ENCODE peak calls at places on chromosomes 3 and 15, in four cellular contexts. One of them, this sample, is unnamed.
A peak's percentile ranks its signal among the peaks of the same experiment; 100 is the strongest.

GRCh38 chr3:59839810-59840515 is 790.1 kb upstream of the CFAP20DC start:
- DNase-seq in neural progenitor cell: no peak
- DNase-seq in brain microvascular endothelial cell: no peak
- DNase-seq in astrocyte: no peak
- DNase-seq in this sample: no peak

GRCh38 chr3:134938024-134938525 is 143.0 kb downstream of the EPHB1 start:
- DNase-seq in brain microvascular endothelial cell: no peak
- DNase-seq in neural progenitor cell: no peak
- DNase-seq in astrocyte: no peak
- DNase-seq in this sample: no peak

GRCh38 chr3:70811880-70812279 is 499.4 kb upstream of the MDFIC2 start:
- DNase-seq in brain microvascular endothelial cell: peak; percentile 87
- DNase-seq in astrocyte: peak; percentile 80
- DNase-seq in neural progenitor cell: no peak
- DNase-seq in this sample: no peak

GRCh38 chr3:175338775-175339535 is 479.8 kb downstream of the NAALADL2 start:
- DNase-seq in astrocyte: peak; percentile 90
- DNase-seq in neural progenitor cell: peak; percentile 7
- DNase-seq in brain microvascular endothelial cell: peak; percentile 63
- DNase-seq in this sample: peak; percentile 46

GRCh38 chr3:172904817-172905479 is 154.4 kb downstream of the ECT2 start:
- DNase-seq in neural progenitor cell: no peak
- DNase-seq in brain microvascular endothelial cell: no peak
- DNase-seq in astrocyte: peak; percentile 74
- DNase-seq in this sample: no peak

GRCh38 chr15:98838387-98839259 is 169.0 kb downstream of the PGPEP1L start:
- DNase-seq in astrocyte: no peak
- DNase-seq in brain microvascular endothelial cell: no peak
- DNase-seq in neural progenitor cell: no peak
- DNase-seq in this sample: no peak

GRCh38 chr3:158160958-158161357 is 51.1 kb downstream of the RSRC1 start:
- DNase-seq in astrocyte: peak; percentile 70
- DNase-seq in neural progenitor cell: no peak
- DNase-seq in brain microvascular endothelial cell: peak; percentile 49
- DNase-seq in this sample: peak; percentile 53

GRCh38 chr15:41772720-41773331 is 1.5 kb upstream of the MAPKBP1 start:
- DNase-seq in astrocyte: peak; percentile 49
- DNase-seq in neural progenitor cell: peak; percentile 77
- DNase-seq in brain microvascular endothelial cell: peak; percentile 59
- DNase-seq in this sample: peak; percentile 75

GRCh38 chr3:187946031-187946691 is 200.9 kb upstream of the BCL6 start:
- DNase-seq in neural progenitor cell: no peak
- DNase-seq in brain microvascular endothelial cell: peak; percentile 40
- DNase-seq in astrocyte: peak; percentile 52
- DNase-seq in this sample: no peak

GRCh38 chr15:83775738-83776137 is 121.8 kb downstream of the ADAMTSL3 start:
- DNase-seq in astrocyte: no peak
- DNase-seq in neural progenitor cell: no peak
- DNase-seq in brain microvascular endothelial cell: no peak
- DNase-seq in this sample: no peak

GRCh38 chr15:95196176-95196915 is 965.0 kb downstream of the MCTP2 start:
- DNase-seq in neural progenitor cell: no peak
- DNase-seq in brain microvascular endothelial cell: no peak
- DNase-seq in astrocyte: peak; percentile 26
- DNase-seq in this sample: no peak

GRCh38 chr15:99928429-99928981 is 195.3 kb upstream of the LYSMD4 start:
- DNase-seq in neural progenitor cell: peak; percentile 81
- DNase-seq in astrocyte: peak; percentile 55
- DNase-seq in brain microvascular endothelial cell: peak; percentile 51
- DNase-seq in this sample: peak; percentile 65

GRCh38 chr3:278300-279064 is 81.9 kb downstream of the CHL1 start:
- DNase-seq in brain microvascular endothelial cell: no peak
- DNase-seq in neural progenitor cell: no peak
- DNase-seq in astrocyte: no peak
- DNase-seq in this sample: no peak

GRCh38 chr15:32959077-32959476 is 235.4 kb downstream of the FMN1 start:
- DNase-seq in brain microvascular endothelial cell: peak; percentile 20
- DNase-seq in astrocyte: peak; percentile 93
- DNase-seq in neural progenitor cell: no peak
- DNase-seq in this sample: no peak

GRCh38 chr15:64653757-64654156 is 121.6 kb downstream of the RBPMS2 start:
- DNase-seq in astrocyte: no peak
- DNase-seq in neural progenitor cell: no peak
- DNase-seq in brain microvascular endothelial cell: no peak
- DNase-seq in this sample: no peak

GRCh38 chr3:39065197-39065596 is 13.4 kb downstream of the WDR48 start:
- DNase-seq in astrocyte: peak; percentile 46
- DNase-seq in brain microvascular endothelial cell: peak; percentile 62
- DNase-seq in neural progenitor cell: peak; percentile 69
- DNase-seq in this sample: peak; percentile 1

GRCh38 chr15:82132116-82132515 is 86.3 kb upstream of the MEX3B start:
- DNase-seq in neural progenitor cell: no peak
- DNase-seq in brain microvascular endothelial cell: no peak
- DNase-seq in astrocyte: peak; percentile 47
- DNase-seq in this sample: no peak

GRCh38 chr3:48347500-48347899 is 14.0 kb upstream of the SPINK8 start:
- DNase-seq in astrocyte: no peak
- DNase-seq in brain microvascular endothelial cell: no peak
- DNase-seq in neural progenitor cell: no peak
- DNase-seq in this sample: no peak

GRCh38 chr3:64405211-64405818 is 180.0 kb upstream of the PRICKLE2 start:
- DNase-seq in brain microvascular endothelial cell: no peak
- DNase-seq in astrocyte: no peak
- DNase-seq in neural progenitor cell: no peak
- DNase-seq in this sample: no peak

GRCh38 chr3:119783883-119784282 is 2.0 kb downstream of the NR1I2 start:
- DNase-seq in neural progenitor cell: no peak
- DNase-seq in brain microvascular endothelial cell: no peak
- DNase-seq in astrocyte: no peak
- DNase-seq in this sample: no peak

GRCh38 chr3:14598143-14598569 is 53.4 kb upstream of the CCDC174 start:
- DNase-seq in neural progenitor cell: peak; percentile 83
- DNase-seq in astrocyte: peak; percentile 28
- DNase-seq in brain microvascular endothelial cell: peak; percentile 25
- DNase-seq in this sample: peak; percentile 30

GRCh38 chr3:38370861-38371260 is 24.3 kb downstream of the XYLB start:
- DNase-seq in brain microvascular endothelial cell: no peak
- DNase-seq in neural progenitor cell: no peak
- DNase-seq in astrocyte: no peak
- DNase-seq in this sample: no peak

GRCh38 chr15:61057376-61057775 is 171.7 kb downstream of the RORA start:
- DNase-seq in neural progenitor cell: no peak
- DNase-seq in brain microvascular endothelial cell: no peak
- DNase-seq in astrocyte: no peak
- DNase-seq in this sample: no peak

GRCh38 chr3:707041-707440 is 385.8 kb upstream of the CNTN6 start:
- DNase-seq in neural progenitor cell: no peak
- DNase-seq in brain microvascular endothelial cell: no peak
- DNase-seq in astrocyte: no peak
- DNase-seq in this sample: no peak

GRCh38 chr3:110932515-110933095 is 139.0 kb upstream of the NECTIN3 start:
- DNase-seq in neural progenitor cell: no peak
- DNase-seq in brain microvascular endothelial cell: peak; percentile 56
- DNase-seq in astrocyte: peak; percentile 14
- DNase-seq in this sample: no peak

GRCh38 chr15:64146885-64147681 is 4.4 kb upstream of the SNX22 start:
- DNase-seq in astrocyte: no peak
- DNase-seq in brain microvascular endothelial cell: peak; percentile 58
- DNase-seq in neural progenitor cell: peak; percentile 33
- DNase-seq in this sample: no peak

GRCh38 chr3:62242846-62243245 is 130.5 kb downstream of the FEZF2 start:
- DNase-seq in astrocyte: no peak
- DNase-seq in neural progenitor cell: peak; percentile 92
- DNase-seq in brain microvascular endothelial cell: no peak
- DNase-seq in this sample: no peak

GRCh38 chr3:98954242-98954641 is 52.7 kb upstream of the DCBLD2 start:
- DNase-seq in neural progenitor cell: no peak
- DNase-seq in brain microvascular endothelial cell: no peak
- DNase-seq in astrocyte: peak; percentile 54
- DNase-seq in this sample: no peak

GRCh38 chr3:68874551-68875348 is 57.6 kb downstream of the TAFA4 start:
- DNase-seq in astrocyte: no peak
- DNase-seq in neural progenitor cell: no peak
- DNase-seq in brain microvascular endothelial cell: no peak
- DNase-seq in this sample: no peak

GRCh38 chr15:22955544-22956085 is 24.6 kb downstream of the CYFIP1 start:
- DNase-seq in astrocyte: no peak
- DNase-seq in brain microvascular endothelial cell: no peak
- DNase-seq in neural progenitor cell: no peak
- DNase-seq in this sample: no peak

GRCh38 chr15:43280996-43281395 is 14.3 kb upstream of the TGM5 start:
- DNase-seq in astrocyte: no peak
- DNase-seq in brain microvascular endothelial cell: no peak
- DNase-seq in neural progenitor cell: no peak
- DNase-seq in this sample: no peak

GRCh38 chr3:129569856-129570255 is 26.9 kb downstream of the H1-8 start:
- DNase-seq in astrocyte: no peak
- DNase-seq in brain microvascular endothelial cell: no peak
- DNase-seq in neural progenitor cell: no peak
- DNase-seq in this sample: no peak

GRCh38 chr3:181623924-181624694 is 87.6 kb upstream of the SOX2 start:
- DNase-seq in astrocyte: peak; percentile 61
- DNase-seq in brain microvascular endothelial cell: no peak
- DNase-seq in neural progenitor cell: peak; percentile 15
- DNase-seq in this sample: peak; percentile 73

GRCh38 chr3:36763850-36764703 is at the start of gene DCLK3:
- DNase-seq in brain microvascular endothelial cell: no peak
- DNase-seq in neural progenitor cell: peak; percentile 80
- DNase-seq in astrocyte: no peak
- DNase-seq in this sample: no peak

GRCh38 chr3:52222319-52223221 is 2.9 kb downstream of the TLR9 start:
- DNase-seq in astrocyte: no peak
- DNase-seq in brain microvascular endothelial cell: no peak
- DNase-seq in neural progenitor cell: no peak
- DNase-seq in this sample: no peak

GRCh38 chr15:22978691-22979068 is 1.5 kb downstream of the CYFIP1 start:
- DNase-seq in astrocyte: no peak
- DNase-seq in brain microvascular endothelial cell: no peak
- DNase-seq in neural progenitor cell: peak; percentile 17
- DNase-seq in this sample: no peak

DNA sequence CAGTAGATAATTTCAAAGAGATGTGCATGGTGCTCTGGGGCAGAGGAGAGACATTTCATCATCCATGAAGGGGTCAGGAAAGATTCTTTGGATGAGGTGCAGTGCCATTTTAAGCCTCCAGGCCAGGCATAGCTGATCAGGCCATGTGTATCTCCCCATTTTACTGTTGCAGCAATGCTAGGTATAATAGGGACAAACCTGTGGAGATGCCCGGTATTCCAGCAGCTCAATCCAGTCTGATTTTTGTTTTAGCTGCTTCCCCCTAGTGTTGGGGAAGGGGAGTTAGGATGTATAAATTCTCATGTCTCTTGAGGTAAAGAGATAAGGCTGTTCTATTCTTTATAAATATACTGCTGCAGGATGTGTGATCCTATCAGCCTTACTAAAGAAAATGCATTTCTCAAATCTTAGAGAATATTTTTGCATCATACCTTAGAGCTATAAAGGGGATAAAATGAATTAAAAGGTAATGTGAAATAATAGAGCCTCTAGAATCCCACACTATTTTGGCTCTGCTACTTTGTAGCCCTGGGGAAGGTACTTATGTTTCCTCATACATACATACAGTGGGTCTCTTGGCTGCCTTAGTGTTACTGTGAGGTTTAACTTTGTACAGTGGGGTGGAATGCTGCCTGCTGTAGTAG is 5.2 kb downstream of the CDV3 start:
- DNase-seq in neural progenitor cell: peak; percentile 51
- DNase-seq in brain microvascular endothelial cell: no peak
- DNase-seq in astrocyte: peak; percentile 31
- DNase-seq in this sample: peak; percentile 42
- TF ChIP-seq CTCF in neural progenitor cell: peak; percentile 69
- TF ChIP-seq CTCF in brain microvascular endothelial cell: peak; percentile 68
- TF ChIP-seq CTCF in astrocyte: peak; percentile 65
- TF ChIP-seq CTCF in this sample: peak; percentile 60

GRCh38 chr3:58059349-58060321 is 51.4 kb downstream of the FLNB start:
- DNase-seq in neural progenitor cell: no peak
- DNase-seq in astrocyte: peak; percentile 92
- DNase-seq in brain microvascular endothelial cell: peak; percentile 90
- DNase-seq in this sample: no peak
- H3K27ac ChIP-seq in neural progenitor cell: no peak overlapping the region
- H3K27ac ChIP-seq in astrocyte: peak overlapping the region; percentile 75
- H3K27ac ChIP-seq in brain microvascular endothelial cell: peak overlapping the region; percentile 76
- H3K27ac ChIP-seq in this sample: peak overlapping the region; percentile 76

GRCh38 chr15:57553526-57553925 is 38.2 kb upstream of the MYZAP start:
- DNase-seq in neural progenitor cell: peak; percentile 13
- DNase-seq in brain microvascular endothelial cell: no peak
- DNase-seq in astrocyte: no peak
- DNase-seq in this sample: no peak
- TF ChIP-seq CTCF in neural progenitor cell: peak; percentile 18
- TF ChIP-seq CTCF in brain microvascular endothelial cell: no peak
- TF ChIP-seq CTCF in astrocyte: no peak
- TF ChIP-seq CTCF in this sample: no peak

GRCh38 chr3:44825264-44825925 is 36.3 kb upstream of the TMEM42 start:
- DNase-seq in neural progenitor cell: no peak
- DNase-seq in astrocyte: peak; percentile 89
- DNase-seq in brain microvascular endothelial cell: peak; percentile 43
- DNase-seq in this sample: no peak
- H3K27ac ChIP-seq in neural progenitor cell: no peak overlapping the region
- H3K27ac ChIP-seq in astrocyte: no peak overlapping the region
- H3K27ac ChIP-seq in brain microvascular endothelial cell: no peak overlapping the region
- H3K27ac ChIP-seq in this sample: no peak overlapping the region

DNA sequence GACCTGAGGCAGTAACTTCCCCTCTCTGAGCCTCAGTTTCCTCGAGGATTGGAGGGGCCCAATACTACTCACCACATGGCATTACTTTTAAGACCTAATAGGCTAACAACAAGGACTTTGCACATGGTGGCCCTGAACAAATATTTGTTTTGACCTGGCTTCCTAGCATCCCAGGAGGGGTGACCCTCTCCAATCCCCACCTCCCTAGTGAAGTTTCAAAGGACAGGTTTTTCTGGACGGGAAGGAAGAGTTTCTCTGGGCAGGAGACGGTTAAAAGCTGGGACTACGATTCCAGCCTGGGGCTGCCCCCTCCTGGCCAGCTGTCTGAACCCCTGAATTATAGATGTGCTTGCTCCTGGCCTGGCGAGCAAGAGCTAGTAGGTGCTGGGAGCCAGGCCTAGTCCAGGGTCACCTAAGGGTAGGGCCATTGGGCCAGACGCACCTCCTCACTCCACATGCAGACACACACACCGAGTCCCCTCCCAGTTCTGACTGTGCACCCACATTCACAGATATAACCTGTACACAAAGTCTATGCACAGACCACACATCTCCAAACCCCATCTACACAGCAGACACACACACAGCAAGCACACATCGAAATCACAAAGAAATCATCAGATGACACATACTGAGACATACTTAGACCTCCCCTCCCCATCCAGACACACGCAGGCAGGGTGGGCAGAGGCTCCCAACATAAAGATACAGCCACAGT is 2.7 kb upstream of the ISL2 start:
- DNase-seq in astrocyte: no peak
- DNase-seq in brain microvascular endothelial cell: no peak
- DNase-seq in neural progenitor cell: peak; percentile 60
- DNase-seq in this sample: peak; percentile 27
- TF ChIP-seq CTCF in astrocyte: no peak
- TF ChIP-seq CTCF in brain microvascular endothelial cell: peak; percentile 69
- TF ChIP-seq CTCF in neural progenitor cell: peak; percentile 53
- TF ChIP-seq CTCF in this sample: no peak